ENCODE peak calls at places on chromosomes 4 and X, in four cellular contexts. G is dermis blood vessel endothelial cell, Y is T-helper 1 cell, V is cardiac fibroblast. J is an unnamed sample.

GRCh38 chr4:101356928-101357327 is 9.6 kb upstream of the PPP3CA start:
- DNase-seq in V (peak), Y (no peak), G (peak), J (peak)

GRCh38 chr4:70945452-70946055 is 43.4 kb downstream of the MOB1B start:
- DNase-seq in V (no peak), Y (no peak), G (no peak), J (no peak)

GRCh38 chr4:6282247-6282646 is 12.6 kb downstream of the WFS1 start:
- DNase-seq in Y (no peak), V (peak), G (no peak), J (no peak)

GRCh38 chrX:150038977-150039599 is 100.8 kb upstream of the EOLA2 start:
- DNase-seq in V (no peak), Y (no peak), G (no peak), J (peak)

GRCh38 chrX:23341452-23341851 is 6.8 kb downstream of the PTCHD1 start:
- DNase-seq in V (no peak), Y (no peak), G (no peak), J (no peak)

GRCh38 chrX:136162827-136163427 is 15.6 kb downstream of the FHL1 start:
- DNase-seq in V (peak), Y (no peak), G (peak), J (peak)

GRCh38 chr4:24680746-24681145 is 96.4 kb upstream of the DHX15 start:
- DNase-seq in Y (no peak), G (no peak), V (no peak), J (no peak)

GRCh38 chr4:122152699-122153328 is 683 bp downstream of the BLTP1 start:
- DNase-seq in G (peak), Y (no peak), V (peak), J (peak)

GRCh38 chr4:104444685-104445084 is 50.0 kb downstream of the CXXC4 start:
- DNase-seq in Y (no peak), G (no peak), V (no peak), J (no peak)

GRCh38 chr4:162921178-162921785 is 245.4 kb downstream of the NAF1 start:
- DNase-seq in Y (no peak), V (no peak), G (no peak), J (no peak)

GRCh38 chr4:2284161-2284933 is 22.4 kb upstream of the MXD4 start:
- DNase-seq in Y (no peak), V (no peak), G (no peak), J (no peak)

GRCh38 chrX:129577473-129577872 is 37.4 kb downstream of the OCRL start:
- DNase-seq in V (peak), Y (no peak), G (peak), J (peak)

GRCh38 chrX:97027384-97027922 is 143.7 kb downstream of the RPA4 start:
- DNase-seq in V (no peak), G (no peak), Y (no peak), J (no peak)

GRCh38 chr4:158811704-158812103 is 42.9 kb downstream of the FNIP2 start:
- DNase-seq in G (no peak), V (peak), Y (no peak), J (peak)

GRCh38 chrX:13194291-13195103 is 125.4 kb downstream of the ATXN3L start:
- DNase-seq in G (peak), Y (no peak), V (no peak), J (no peak)

GRCh38 chr4:7399433-7400234 is 35.1 kb downstream of the PSAPL1 start:
- DNase-seq in V (no peak), Y (no peak), G (no peak), J (no peak)

GRCh38 chr4:83651846-83652245 is 115.9 kb downstream of the GPAT3 start:
- DNase-seq in V (no peak), G (no peak), Y (no peak), J (peak)

GRCh38 chr4:86959588-86960500 is 25.0 kb downstream of the AFF1 start:
- DNase-seq in Y (no peak), V (no peak), G (no peak), J (no peak)

GRCh38 chrX:34218063-34218462 is 85.9 kb upstream of the FAM47A start:
- DNase-seq in Y (no peak), G (no peak), V (no peak), J (no peak)

J was measured in foreskin keratinocyte.